ENCODE peak calls at places on chromosomes 4 and X, in seven cellular contexts. R, C, Q, I, N, F and T are unnamed samples.

GRCh38 chr4:57131849-57132745 is 21.9 kb upstream of the IGFBP7 start:
- DNase-seq in R (no peak), C (peak; percentile 74), Q (peak; percentile 14), I (no peak), N (no peak), F (no peak), T (peak; percentile 24)

GRCh38 chrX:132612990-132613564 is 124.2 kb upstream of the MBNL3 start:
- DNase-seq in R (peak; percentile 18), C (peak; percentile 6), Q (peak; percentile 56), I (no peak), N (peak; percentile 57), F (no peak), T (peak; percentile 66)

GRCh38 chrX:70481424-70481823 is 36.8 kb downstream of the DLG3 start:
- DNase-seq in R (no peak), C (no peak), Q (peak; percentile 59), I (no peak), N (no peak), F (no peak), T (no peak)

GRCh38 chr4:16804581-16804980 is 93.9 kb downstream of the LDB2 start:
- DNase-seq in R (no peak), C (no peak), Q (no peak), I (no peak), N (no peak), F (no peak), T (no peak)

GRCh38 chr4:94488667-94489066 is 36.9 kb downstream of the PDLIM5 start:
- DNase-seq in R (no peak), C (peak; percentile 86), Q (no peak), I (peak; percentile 45), N (no peak), F (no peak), T (peak; percentile 79)

GRCh38 chr4:137536789-137537561 is 4.7 kb upstream of the PCDH18 start:
- DNase-seq in R (no peak), C (no peak), Q (no peak), I (no peak), N (no peak), F (no peak), T (no peak)

GRCh38 chr4:75516144-75516543 is 1.9 kb downstream of the THAP6 start:
- DNase-seq in R (no peak), C (no peak), Q (no peak), I (no peak), N (no peak), F (no peak), T (no peak)

GRCh38 chr4:109359040-109359646 is 56.7 kb upstream of the COL25A1 start:
- DNase-seq in R (no peak), C (peak; percentile 31), Q (no peak), I (no peak), N (no peak), F (no peak), T (no peak)

GRCh38 chr4:156547439-156547838 is 424.2 kb downstream of the PDGFC start:
- DNase-seq in R (no peak), C (peak; percentile 98), Q (peak; percentile 87), I (peak; percentile 73), N (no peak), F (no peak), T (peak; percentile 93)

GRCh38 chrX:3582421-3582820 is 131.0 kb downstream of the PRKX start:
- DNase-seq in R (no peak), C (peak; percentile 19), Q (no peak), I (no peak), N (no peak), F (no peak), T (peak; percentile 4)

DNA sequence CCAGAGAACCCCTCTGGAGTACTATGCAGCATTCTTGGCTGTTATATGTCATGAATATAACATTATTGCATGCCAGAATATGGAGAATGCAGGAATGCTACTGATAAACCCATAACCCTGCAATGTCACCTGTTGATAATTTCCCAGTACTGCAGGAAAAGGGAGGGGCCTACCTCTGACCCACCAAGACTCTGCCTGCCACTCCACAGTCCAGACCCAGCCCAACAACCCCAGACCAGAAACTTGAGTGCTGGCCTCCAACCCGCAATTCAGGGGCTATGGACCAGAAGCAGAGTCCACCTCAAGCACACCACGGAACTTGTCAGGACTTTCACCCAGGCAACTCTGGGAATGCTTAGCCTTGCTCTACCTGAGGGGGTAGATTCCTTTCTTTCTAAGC is 92.9 kb upstream of the WDR44 start:
- DNase-seq in R (no peak), C (no peak), Q (no peak), I (no peak), N (no peak), F (no peak), T (no peak)
- TF ChIP-seq CTCF in R (no peak), C (no peak), Q (no peak), I (no peak), N (no peak), F (no peak), T (no peak)

GRCh38 chrX:40176979-40177430 is 79.2 kb upstream of the BCOR start:
- DNase-seq in R (peak; percentile 37), C (peak; percentile 29), Q (no peak), I (no peak), N (peak; percentile 54), F (no peak), T (no peak)

GRCh38 chrX:40179333-40179732 is 81.6 kb upstream of the BCOR start:
- DNase-seq in R (no peak), C (no peak), Q (no peak), I (no peak), N (no peak), F (no peak), T (no peak)

GRCh38 chrX:40176256-40176978 is 78.7 kb upstream of the BCOR start:
- DNase-seq in R (peak; percentile 67), C (peak; percentile 32), Q (peak; percentile 62), I (no peak), N (peak; percentile 84), F (peak; percentile 69), T (no peak)

GRCh38 chrX:40177942-40178715 is 80.4 kb upstream of the BCOR start:
- DNase-seq in R (no peak), C (no peak), Q (no peak), I (no peak), N (no peak), F (no peak), T (no peak)

GRCh38 chrX:40177489-40177888 is 79.7 kb upstream of the BCOR start:
- DNase-seq in R (no peak), C (no peak), Q (no peak), I (no peak), N (no peak), F (no peak), T (no peak)
- H3K4me3 ChIP-seq in R (no peak overlapping the region), C (no peak overlapping the region), Q (peak overlapping the region; percentile 44), I (no peak overlapping the region), N (peak overlapping the region; percentile 59), F (no peak overlapping the region), T (no peak overlapping the region)

GRCh38 chr4:185730849-185731608 is 81.0 kb downstream of the SORBS2 start:
- DNase-seq in R (no peak), C (peak; percentile 47), Q (peak; percentile 62), I (no peak), N (no peak), F (no peak), T (no peak)
- TF ChIP-seq CTCF in R (no peak), C (no peak), Q (no peak), I (no peak), N (no peak), F (no peak), T (no peak)

DNA sequence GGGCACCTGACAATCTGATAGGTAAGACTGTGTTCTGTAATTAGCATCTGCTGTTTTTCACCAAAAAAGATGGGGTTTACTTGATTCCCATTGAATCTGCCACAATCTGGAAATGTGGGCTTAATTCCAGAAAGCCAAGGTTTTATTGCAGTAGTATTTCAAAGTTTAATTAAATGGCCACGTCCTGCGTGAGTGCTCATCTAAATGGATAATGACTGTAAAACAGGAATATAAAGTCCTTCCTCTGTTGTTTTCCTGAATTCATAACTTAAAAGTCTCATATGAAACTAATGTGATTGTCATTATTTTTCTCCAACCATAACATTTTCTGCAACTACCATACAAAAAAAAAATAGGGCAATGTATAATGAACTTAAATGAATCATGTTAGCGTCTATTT is 2.4 kb downstream of the PGM2 start:
- DNase-seq in R (no peak), C (no peak), Q (no peak), I (no peak), N (no peak), F (no peak), T (no peak)
- H3K4me3 ChIP-seq in R (no peak overlapping the region), C (no peak overlapping the region), Q (no peak overlapping the region), I (no peak overlapping the region), N (no peak overlapping the region), F (no peak overlapping the region), T (no peak overlapping the region)

GRCh38 chrX:68823413-68824151 is 5.2 kb upstream of the EFNB1 start:
- DNase-seq in R (no peak), C (no peak), Q (no peak), I (no peak), N (no peak), F (peak; percentile 19), T (no peak)
- TF ChIP-seq CTCF in R (no peak), C (no peak), Q (no peak), I (no peak), N (no peak), F (no peak), T (no peak)

GRCh38 chr4:170697845-170698244 is 608.1 kb upstream of the AADAT start:
- DNase-seq in R (no peak), C (no peak), Q (no peak), I (no peak), N (no peak), F (no peak), T (no peak)
- H3K4me3 ChIP-seq in R (no peak overlapping the region), C (no peak overlapping the region), Q (no peak overlapping the region), I (no peak overlapping the region), N (no peak overlapping the region), F (no peak overlapping the region), T (no peak overlapping the region)

GRCh38 chr4:150482581-150482980 is 99.4 kb upstream of the MAB21L2 start:
- DNase-seq in R (no peak), C (no peak), Q (no peak), I (no peak), N (no peak), F (no peak), T (no peak)
- TF ChIP-seq CTCF in R (no peak), C (no peak), Q (no peak), I (no peak), N (no peak), F (no peak), T (no peak)

DNA sequence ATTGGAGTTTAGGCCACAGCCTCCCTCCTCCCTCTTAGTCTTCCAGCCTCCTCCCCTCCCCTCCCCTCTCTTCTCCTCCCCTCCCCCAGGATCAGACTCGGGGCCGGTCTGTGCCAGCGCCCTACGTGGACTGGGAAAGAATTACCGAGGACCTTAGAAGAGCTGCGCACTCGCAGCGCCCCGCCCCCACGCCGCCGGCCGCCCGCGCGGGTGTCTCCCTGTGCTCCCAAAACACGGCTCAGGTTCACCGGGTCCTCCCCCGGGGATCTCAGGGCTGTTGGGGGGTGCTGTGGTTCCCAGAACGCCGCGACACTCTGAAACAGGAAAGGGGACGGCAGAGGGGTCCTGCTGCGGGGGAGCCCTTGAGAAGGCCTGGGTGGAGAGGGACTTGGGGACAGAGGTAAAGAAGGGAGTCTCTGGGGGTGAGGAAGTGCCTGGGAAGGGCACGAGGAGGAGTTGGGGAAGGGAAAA is 122.2 kb upstream of the TBL1X start:
- DNase-seq in R (peak; percentile 85), C (peak; percentile 80), Q (peak; percentile 91), I (no peak), N (peak; percentile 88), F (peak; percentile 87), T (peak; percentile 86)
- H3K4me3 ChIP-seq in R (no peak overlapping the region), C (no peak overlapping the region), Q (peak overlapping the region; percentile 61), I (no peak overlapping the region), N (peak overlapping the region; percentile 19), F (no peak overlapping the region), T (no peak overlapping the region)